ENCODE peak calls at places on chromosomes 2 and 18, in ten cellular contexts. R is HT1080; M is right cardiac atrium; Z is hepatic stellate cell; I is activated naive CD4-positive, alpha-beta T cell; J is left colon; V is NCI-H748 treated with DMSO at 0.1 percent for 48 hours; W is AG10803; D is activated CD4-positive, CD25-positive, alpha-beta regulatory T cell; E is NCI-H2081. G is an unnamed sample.

GRCh38 chr2:36487947-36488346 is 110.0 kb downstream of the FEZ2 start:
- DNase-seq in J (no peak), Z (no peak), V (no peak), M (no peak), W (no peak), E (no peak), R (no peak), I (no peak), D (no peak), G (no peak)

GRCh38 chr2:176126929-176127768 is 2.4 kb upstream of the HOXD8 start:
- DNase-seq in D (peak; percentile 17), I (peak; percentile 28), E (peak; percentile 60), Z (peak; percentile 65), M (peak; percentile 64), J (peak; percentile 88), W (peak; percentile 78), V (peak; percentile 86), R (peak; percentile 37), G (peak; percentile 89)

GRCh38 chr2:235433860-235434259 is 60.0 kb upstream of the AGAP1 start:
- DNase-seq in D (no peak), V (no peak), R (peak; percentile 29), Z (peak; percentile 9), J (peak; percentile 28), E (no peak), I (no peak), M (peak; percentile 82), W (peak; percentile 57), G (no peak)

GRCh38 chr2:44063007-44063406 is 67.2 kb upstream of the LRPPRC start:
- DNase-seq in W (peak; percentile 10), J (no peak), M (no peak), Z (no peak), V (no peak), R (no peak), E (no peak), D (no peak), I (no peak), G (no peak)

GRCh38 chr2:16425462-16426336 is 239.9 kb downstream of the CYRIA start:
- DNase-seq in V (no peak), I (no peak), E (no peak), D (no peak), Z (no peak), J (peak; percentile 23), R (no peak), M (peak; percentile 29), W (no peak), G (no peak)

GRCh38 chr2:10478916-10479315 is 30.8 kb upstream of the ODC1 start:
- DNase-seq in R (no peak), Z (no peak), J (peak; percentile 30), E (no peak), W (no peak), M (no peak), I (no peak), V (no peak), D (no peak), G (no peak)

GRCh38 chr2:108933691-108934117 is 55.3 kb downstream of the EDAR start:
- DNase-seq in R (no peak), V (peak; percentile 77), I (no peak), W (no peak), M (no peak), J (peak; percentile 58), Z (no peak), E (peak; percentile 61), D (no peak), G (no peak)

GRCh38 chr18:46009158-46009866 is 42.2 kb upstream of the EPG5 start:
- DNase-seq in V (no peak), W (no peak), D (no peak), Z (no peak), I (no peak), R (no peak), M (no peak), E (no peak), J (no peak), G (no peak)

GRCh38 chr2:136057023-136057801 is 60.7 kb downstream of the CXCR4 start:
- DNase-seq in E (no peak), M (no peak), W (no peak), R (no peak), J (no peak), Z (no peak), V (no peak), D (no peak), I (no peak), G (no peak)

GRCh38 chr2:23900927-23901322 is 26.0 kb downstream of the ATAD2B start:
- DNase-seq in M (no peak), Z (peak; percentile 31), D (no peak), E (no peak), R (peak; percentile 68), I (no peak), W (peak; percentile 92), J (no peak), V (no peak), G (peak; percentile 78)